ENCODE peak calls at places on chromosome 11, in four cellular contexts. U is kidney, C is heart right ventricle, H is A549. P is an unnamed sample. For H3K4me1, the result is how much of the 10 kb centered on the place peaks cover.

GRCh38 chr11:65859812-65860277 is 388 bp upstream of the MUS81 start:
- DNase-seq in U (no peak), C (no peak), H (no peak), P (no peak)

GRCh38 chr11:115745041-115745440 is 240.8 kb upstream of the CADM1 start:
- DNase-seq in U (no peak), C (no peak), H (no peak), P (no peak)

GRCh38 chr11:111836162-111836561 is 35.2 kb downstream of the ALG9 start:
- DNase-seq in U (no peak), C (no peak), H (no peak), P (no peak)

GRCh38 chr11:77814848-77815247 is 5.7 kb downstream of the RSF1 start:
- DNase-seq in U (no peak), C (no peak), H (no peak), P (no peak)

GRCh38 chr11:26158251-26158650 is 173.7 kb upstream of the ANO3 start:
- DNase-seq in U (no peak), C (no peak), H (no peak), P (no peak)

GRCh38 chr11:104541706-104542105 is 356.6 kb downstream of the CASP12 start:
- DNase-seq in U (no peak), C (no peak), H (no peak), P (no peak)

GRCh38 chr11:116870054-116870453 is 32.6 kb upstream of the APOA1 start:
- DNase-seq in U (no peak), C (no peak), H (no peak), P (no peak)

GRCh38 chr11:100730266-100730665 is 43.2 kb downstream of the ARHGAP42 start:
- DNase-seq in U (no peak), C (no peak), H (no peak), P (no peak)

GRCh38 chr11:61654397-61654829 is 25.8 kb upstream of the DAGLA start:
- DNase-seq in U (peak), C (peak), H (no peak), P (no peak)

GRCh38 chr11:130999992-131000770 is 83.9 kb upstream of the SNX19 start:
- DNase-seq in U (no peak), C (no peak), H (peak), P (no peak)

GRCh38 chr11:8222820-8223512 is 40.7 kb downstream of the LMO1 start:
- DNase-seq in U (peak), C (no peak), H (no peak), P (no peak)

GRCh38 chr11:68816917-68817419 is 24.7 kb downstream of the CPT1A start:
- DNase-seq in U (no peak), C (no peak), H (no peak), P (no peak)
- TF ChIP-seq CTCF in U (no peak), C (no peak), H (no peak), P (no peak)

GRCh38 chr11:12121011-12121410 is 10.6 kb downstream of the MICAL2 start:
- DNase-seq in U (no peak), C (no peak), H (no peak), P (no peak)
- H3K4me1 ChIP-seq in U (under half), C (under half), H (half or more), P (under half)

DNA sequence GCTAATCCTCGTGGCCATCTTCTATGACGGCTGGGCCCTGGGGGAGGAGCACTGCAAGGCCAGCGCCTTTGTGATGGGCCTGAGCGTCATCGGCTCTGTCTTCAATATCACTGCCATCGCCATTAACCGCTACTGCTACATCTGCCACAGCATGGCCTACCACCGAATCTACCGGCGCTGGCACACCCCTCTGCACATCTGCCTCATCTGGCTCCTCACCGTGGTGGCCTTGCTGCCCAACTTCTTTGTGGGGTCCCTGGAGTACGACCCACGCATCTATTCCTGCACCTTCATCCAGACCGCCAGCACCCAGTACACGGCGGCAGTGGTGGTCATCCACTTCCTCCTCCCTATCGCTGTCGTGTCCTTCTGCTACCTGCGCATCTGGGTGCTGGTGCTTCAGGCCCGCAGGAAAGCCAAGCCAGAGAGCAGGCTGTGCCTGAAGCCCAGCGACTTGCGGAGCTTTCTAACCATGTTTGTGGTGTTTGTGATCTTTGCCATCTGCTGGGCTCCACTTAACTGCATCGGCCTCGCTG is 12.1 kb downstream of the MTNR1B start:
- DNase-seq in U (no peak), C (no peak), H (no peak), P (no peak)
- TF ChIP-seq CTCF in U (no peak), C (no peak), H (no peak), P (no peak)

GRCh38 chr11:15918212-15918611 is 438.1 kb downstream of the SOX6 start:
- DNase-seq in U (no peak), C (no peak), H (no peak), P (no peak)
- H3K4me1 ChIP-seq in U (under half), C (under half), H (under half), P (under half)

DNA sequence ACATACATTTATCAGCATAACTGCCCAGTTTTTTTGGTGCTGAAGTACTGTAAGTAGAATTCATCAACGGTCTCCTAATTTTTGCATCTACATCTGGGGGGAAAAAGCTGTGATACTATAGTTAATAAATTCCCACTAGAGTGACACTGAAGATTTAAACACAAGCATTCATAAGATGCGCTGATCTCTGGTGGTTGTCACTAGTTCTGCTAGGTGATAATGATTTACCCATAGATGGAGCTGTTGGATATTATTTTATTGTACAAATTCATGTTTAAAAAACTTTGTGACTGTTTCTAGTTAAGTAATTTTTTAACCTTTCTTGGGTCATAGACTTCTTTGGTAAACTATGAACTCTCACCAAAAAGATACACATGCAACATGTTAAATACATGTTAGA is 106.6 kb downstream of the EMSY start:
- DNase-seq in U (no peak), C (no peak), H (no peak), P (no peak)
- TF ChIP-seq CTCF in U (no peak), C (peak), H (peak), P (no peak)